ENCODE peak calls at places on chromosomes 6 and 20, in six cellular contexts. One of them, this sample, is unnamed.

GRCh38 chr6:83976871-83977270 is 56.7 kb upstream of the MRAP2 start:
- DNase-seq in H54: no peak
- DNase-seq in EL: no peak
- DNase-seq in NCI-H82: no peak
- DNase-seq in activated CD8-positive, alpha-beta memory T cell treated with anti-CD3 and anti-CD28 coated beads, Interleukin-2, amount 10 ng/mL, durations not matched to agents 7 days and 5 days: no peak
- DNase-seq in mucosa of descending colon: no peak
- DNase-seq in this sample: no peak

GRCh38 chr6:169424149-169424804 is 170.6 kb upstream of the THBS2 start:
- DNase-seq in H54: no peak
- DNase-seq in EL: no peak
- DNase-seq in NCI-H82: no peak
- DNase-seq in activated CD8-positive, alpha-beta memory T cell treated with anti-CD3 and anti-CD28 coated beads, Interleukin-2, amount 10 ng/mL, durations not matched to agents 7 days and 5 days: no peak
- DNase-seq in mucosa of descending colon: no peak
- DNase-seq in this sample: no peak

GRCh38 chr6:76814496-76815458 is 648.5 kb downstream of the HTR1B start:
- DNase-seq in H54: no peak
- DNase-seq in EL: peak
- DNase-seq in NCI-H82: no peak
- DNase-seq in activated CD8-positive, alpha-beta memory T cell treated with anti-CD3 and anti-CD28 coated beads, Interleukin-2, amount 10 ng/mL, durations not matched to agents 7 days and 5 days: no peak
- DNase-seq in mucosa of descending colon: no peak
- DNase-seq in this sample: no peak

GRCh38 chr6:82331031-82331773 is 32.4 kb upstream of the TPBG start:
- DNase-seq in H54: peak
- DNase-seq in EL: peak
- DNase-seq in NCI-H82: peak
- DNase-seq in activated CD8-positive, alpha-beta memory T cell treated with anti-CD3 and anti-CD28 coated beads, Interleukin-2, amount 10 ng/mL, durations not matched to agents 7 days and 5 days: no peak
- DNase-seq in mucosa of descending colon: no peak
- DNase-seq in this sample: no peak

GRCh38 chr20:7285918-7286556 is 518.6 kb downstream of the BMP2 start:
- DNase-seq in H54: peak
- DNase-seq in EL: peak
- DNase-seq in NCI-H82: peak
- DNase-seq in activated CD8-positive, alpha-beta memory T cell treated with anti-CD3 and anti-CD28 coated beads, Interleukin-2, amount 10 ng/mL, durations not matched to agents 7 days and 5 days: peak
- DNase-seq in mucosa of descending colon: no peak
- DNase-seq in this sample: peak

GRCh38 chr6:158785036-158785435 is 34.1 kb downstream of the EZR start:
- DNase-seq in H54: no peak
- DNase-seq in EL: no peak
- DNase-seq in NCI-H82: no peak
- DNase-seq in activated CD8-positive, alpha-beta memory T cell treated with anti-CD3 and anti-CD28 coated beads, Interleukin-2, amount 10 ng/mL, durations not matched to agents 7 days and 5 days: no peak
- DNase-seq in mucosa of descending colon: no peak
- DNase-seq in this sample: no peak

GRCh38 chr20:36175016-36175415 is 20.5 kb downstream of the EPB41L1 start:
- DNase-seq in H54: peak
- DNase-seq in EL: peak
- DNase-seq in NCI-H82: peak
- DNase-seq in activated CD8-positive, alpha-beta memory T cell treated with anti-CD3 and anti-CD28 coated beads, Interleukin-2, amount 10 ng/mL, durations not matched to agents 7 days and 5 days: no peak
- DNase-seq in mucosa of descending colon: no peak
- DNase-seq in this sample: no peak

GRCh38 chr6:13873288-13874190 is 51.2 kb upstream of the RNF182 start:
- DNase-seq in H54: peak
- DNase-seq in EL: peak
- DNase-seq in NCI-H82: peak
- DNase-seq in activated CD8-positive, alpha-beta memory T cell treated with anti-CD3 and anti-CD28 coated beads, Interleukin-2, amount 10 ng/mL, durations not matched to agents 7 days and 5 days: peak
- DNase-seq in mucosa of descending colon: peak
- DNase-seq in this sample: no peak

GRCh38 chr6:17705428-17705777 is 1.3 kb downstream of the NUP153 start:
- DNase-seq in H54: no peak
- DNase-seq in EL: peak
- DNase-seq in NCI-H82: no peak
- DNase-seq in activated CD8-positive, alpha-beta memory T cell treated with anti-CD3 and anti-CD28 coated beads, Interleukin-2, amount 10 ng/mL, durations not matched to agents 7 days and 5 days: no peak
- DNase-seq in mucosa of descending colon: no peak
- DNase-seq in this sample: peak

GRCh38 chr6:35219683-35220326 is 6.0 kb downstream of the SCUBE3 start:
- DNase-seq in H54: no peak
- DNase-seq in EL: no peak
- DNase-seq in NCI-H82: no peak
- DNase-seq in activated CD8-positive, alpha-beta memory T cell treated with anti-CD3 and anti-CD28 coated beads, Interleukin-2, amount 10 ng/mL, durations not matched to agents 7 days and 5 days: no peak
- DNase-seq in mucosa of descending colon: no peak
- DNase-seq in this sample: no peak

GRCh38 chr6:87319271-87319987 is 3.0 kb upstream of the SMIM8 start:
- DNase-seq in H54: no peak
- DNase-seq in EL: no peak
- DNase-seq in NCI-H82: no peak
- DNase-seq in activated CD8-positive, alpha-beta memory T cell treated with anti-CD3 and anti-CD28 coated beads, Interleukin-2, amount 10 ng/mL, durations not matched to agents 7 days and 5 days: no peak
- DNase-seq in mucosa of descending colon: no peak
- DNase-seq in this sample: no peak

GRCh38 chr20:36051318-36052116 is 83.1 kb downstream of the CNBD2 start:
- DNase-seq in H54: no peak
- DNase-seq in EL: no peak
- DNase-seq in NCI-H82: peak
- DNase-seq in activated CD8-positive, alpha-beta memory T cell treated with anti-CD3 and anti-CD28 coated beads, Interleukin-2, amount 10 ng/mL, durations not matched to agents 7 days and 5 days: no peak
- DNase-seq in mucosa of descending colon: no peak
- DNase-seq in this sample: no peak

GRCh38 chr20:40160151-40160550 is 528.9 kb downstream of the MAFB start:
- DNase-seq in H54: peak
- DNase-seq in EL: peak
- DNase-seq in NCI-H82: peak
- DNase-seq in activated CD8-positive, alpha-beta memory T cell treated with anti-CD3 and anti-CD28 coated beads, Interleukin-2, amount 10 ng/mL, durations not matched to agents 7 days and 5 days: peak
- DNase-seq in mucosa of descending colon: no peak
- DNase-seq in this sample: no peak

GRCh38 chr6:85798934-85799490 is 156.3 kb upstream of the SYNCRIP start:
- DNase-seq in H54: no peak
- DNase-seq in EL: no peak
- DNase-seq in NCI-H82: no peak
- DNase-seq in activated CD8-positive, alpha-beta memory T cell treated with anti-CD3 and anti-CD28 coated beads, Interleukin-2, amount 10 ng/mL, durations not matched to agents 7 days and 5 days: no peak
- DNase-seq in mucosa of descending colon: no peak
- DNase-seq in this sample: no peak

GRCh38 chr6:167669870-167670802 is 156.6 kb upstream of the AFDN start:
- DNase-seq in H54: no peak
- DNase-seq in EL: no peak
- DNase-seq in NCI-H82: no peak
- DNase-seq in activated CD8-positive, alpha-beta memory T cell treated with anti-CD3 and anti-CD28 coated beads, Interleukin-2, amount 10 ng/mL, durations not matched to agents 7 days and 5 days: no peak
- DNase-seq in mucosa of descending colon: no peak
- DNase-seq in this sample: no peak

GRCh38 chr6:5582758-5583157 is 321.4 kb downstream of the FARS2 start:
- DNase-seq in H54: no peak
- DNase-seq in EL: no peak
- DNase-seq in NCI-H82: peak
- DNase-seq in activated CD8-positive, alpha-beta memory T cell treated with anti-CD3 and anti-CD28 coated beads, Interleukin-2, amount 10 ng/mL, durations not matched to agents 7 days and 5 days: no peak
- DNase-seq in mucosa of descending colon: no peak
- DNase-seq in this sample: no peak

GRCh38 chr20:48638546-48638945 is 189.3 kb downstream of the PREX1 start:
- DNase-seq in H54: peak
- DNase-seq in EL: peak
- DNase-seq in NCI-H82: no peak
- DNase-seq in activated CD8-positive, alpha-beta memory T cell treated with anti-CD3 and anti-CD28 coated beads, Interleukin-2, amount 10 ng/mL, durations not matched to agents 7 days and 5 days: peak
- DNase-seq in mucosa of descending colon: no peak
- DNase-seq in this sample: peak

GRCh38 chr6:155648301-155648700 is 192.7 kb upstream of the NOX3 start:
- DNase-seq in H54: no peak
- DNase-seq in EL: no peak
- DNase-seq in NCI-H82: no peak
- DNase-seq in activated CD8-positive, alpha-beta memory T cell treated with anti-CD3 and anti-CD28 coated beads, Interleukin-2, amount 10 ng/mL, durations not matched to agents 7 days and 5 days: no peak
- DNase-seq in mucosa of descending colon: no peak
- DNase-seq in this sample: no peak

GRCh38 chr20:14556206-14556605 is 218.8 kb upstream of the FLRT3 start:
- DNase-seq in H54: no peak
- DNase-seq in EL: no peak
- DNase-seq in NCI-H82: no peak
- DNase-seq in activated CD8-positive, alpha-beta memory T cell treated with anti-CD3 and anti-CD28 coated beads, Interleukin-2, amount 10 ng/mL, durations not matched to agents 7 days and 5 days: no peak
- DNase-seq in mucosa of descending colon: no peak
- DNase-seq in this sample: peak

GRCh38 chr20:25020901-25021301 is 28.4 kb upstream of the APMAP start:
- DNase-seq in H54: no peak
- DNase-seq in EL: no peak
- DNase-seq in NCI-H82: no peak
- DNase-seq in activated CD8-positive, alpha-beta memory T cell treated with anti-CD3 and anti-CD28 coated beads, Interleukin-2, amount 10 ng/mL, durations not matched to agents 7 days and 5 days: no peak
- DNase-seq in mucosa of descending colon: no peak
- DNase-seq in this sample: no peak

GRCh38 chr20:7137395-7138151 is 370.1 kb downstream of the BMP2 start:
- DNase-seq in H54: no peak
- DNase-seq in EL: no peak
- DNase-seq in NCI-H82: no peak
- DNase-seq in activated CD8-positive, alpha-beta memory T cell treated with anti-CD3 and anti-CD28 coated beads, Interleukin-2, amount 10 ng/mL, durations not matched to agents 7 days and 5 days: no peak
- DNase-seq in mucosa of descending colon: no peak
- DNase-seq in this sample: no peak

GRCh38 chr20:43904195-43904594 is 10.5 kb upstream of the TOX2 start:
- DNase-seq in H54: no peak
- DNase-seq in EL: no peak
- DNase-seq in NCI-H82: no peak
- DNase-seq in activated CD8-positive, alpha-beta memory T cell treated with anti-CD3 and anti-CD28 coated beads, Interleukin-2, amount 10 ng/mL, durations not matched to agents 7 days and 5 days: no peak
- DNase-seq in mucosa of descending colon: no peak
- DNase-seq in this sample: no peak